ENCODE peak calls at places on chromosomes 4 and X, in four cellular contexts. Q is uterus, P is RWPE1, F is AG10803. V is an unnamed sample.

GRCh38 chr4:150447356-150447755 is 134.6 kb upstream of the MAB21L2 start:
- DNase-seq in P (no peak), F (no peak), Q (no peak), V (no peak)

GRCh38 chr4:25081866-25082471 is 51.2 kb upstream of the LGI2 start:
- DNase-seq in F (no peak), P (no peak), Q (no peak), V (no peak)

GRCh38 chr4:138864961-138865720 is 150.4 kb upstream of the NOCT start:
- DNase-seq in F (no peak), Q (no peak), P (no peak), V (no peak)

GRCh38 chr4:5701971-5702370 is 6.4 kb downstream of the EVC2 start:
- DNase-seq in P (no peak), F (no peak), Q (no peak), V (no peak)

GRCh38 chr4:114867291-114867690 is 246.1 kb downstream of the NDST4 start:
- DNase-seq in Q (no peak), F (no peak), P (no peak), V (no peak)

GRCh38 chr4:20248155-20248558 is 3.5 kb upstream of the SLIT2 start:
- DNase-seq in P (no peak), F (peak; percentile 91), Q (no peak), V (peak; percentile 89)

GRCh38 chr4:150280081-150280950 is 202.1 kb downstream of the DCLK2 start:
- DNase-seq in F (peak; percentile 88), P (peak; percentile 45), Q (no peak), V (peak; percentile 83)

GRCh38 chr4:53055274-53055673 is 193.2 kb downstream of the RASL11B start:
- DNase-seq in P (no peak), Q (no peak), F (peak; percentile 90), V (peak; percentile 27)

DNA sequence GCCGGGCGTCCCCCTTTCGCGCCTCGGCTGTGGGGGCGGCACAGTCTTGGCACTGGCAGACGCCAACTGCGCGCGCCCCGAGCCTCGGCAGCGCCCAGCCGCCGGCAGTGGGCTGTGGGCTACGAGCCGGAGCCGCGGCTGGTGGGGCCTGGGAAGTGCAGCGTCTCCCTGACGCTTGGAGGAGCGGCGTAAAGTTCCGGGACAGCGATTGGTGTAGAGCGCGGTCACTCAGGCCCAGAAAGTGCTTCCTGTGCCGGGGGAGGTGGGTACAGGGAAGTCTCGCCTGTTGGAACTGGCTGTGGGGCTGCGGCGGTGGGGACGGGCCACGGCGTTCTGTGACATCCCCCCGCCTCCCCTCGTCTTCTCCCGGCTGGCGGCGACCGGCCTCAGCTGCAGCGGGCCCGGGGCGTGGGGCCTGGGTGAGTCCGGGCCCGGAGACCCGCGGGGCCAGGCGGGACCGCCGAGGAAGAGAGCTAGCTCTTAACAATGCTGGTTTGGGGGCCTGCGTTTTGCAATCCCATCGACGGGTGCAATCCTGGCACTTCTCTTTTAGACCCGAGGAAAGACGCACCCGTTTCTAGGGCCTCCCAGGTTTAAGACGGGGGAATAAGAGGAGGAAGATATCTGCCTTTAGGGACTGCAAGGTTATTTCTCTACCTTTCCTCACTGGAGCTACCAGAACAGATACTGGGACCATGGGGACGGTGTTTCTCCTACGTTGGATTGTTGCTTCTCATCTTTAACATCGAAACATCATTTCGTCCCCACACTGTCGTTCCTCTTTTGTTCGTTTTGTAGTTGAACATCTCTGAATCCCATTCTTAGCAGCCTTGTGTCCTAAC is at the start of the genes RWDD4 and TRAPPC11:
- DNase-seq in Q (peak; percentile 98), P (peak; percentile 98), F (peak; percentile 99), V (peak; percentile 99)
- TF ChIP-seq CTCF in Q (no peak), P (peak; percentile 14), F (no peak), V (peak; percentile 41)

GRCh38 chrX:135168533-135168932 is 2.7 kb downstream of the CT55 start:
- DNase-seq in Q (no peak), F (no peak), P (no peak), V (no peak)

GRCh38 chrX:135170877-135171519 is at the start of gene CT55:
- DNase-seq in F (no peak), Q (no peak), P (no peak), V (no peak)

DNA sequence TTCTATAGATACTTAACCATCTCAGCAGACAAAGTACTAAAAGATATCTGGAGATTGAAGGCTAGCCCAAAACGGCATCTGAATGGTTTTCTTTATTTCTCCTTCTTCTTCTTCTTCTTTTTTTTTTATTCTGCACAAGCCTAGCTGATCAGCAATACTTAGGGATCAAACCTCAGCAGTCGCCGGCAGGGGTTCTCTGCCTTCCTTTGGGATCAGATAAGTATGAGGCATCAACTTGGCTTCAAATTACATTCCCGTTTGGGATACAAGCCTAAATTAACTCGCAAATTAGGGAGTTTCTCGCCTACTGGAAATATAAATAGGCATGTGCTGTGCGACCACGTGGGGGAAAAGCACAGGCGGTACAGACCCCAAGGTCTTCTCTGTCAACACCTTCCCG is 730 bp downstream of the CT55 start:
- DNase-seq in Q (no peak), P (no peak), F (no peak), V (no peak)
- TF ChIP-seq CTCF in Q (no peak), P (no peak), F (no peak), V (no peak)

GRCh38 chr4:109675843-109676242 is 27.4 kb downstream of the CASP6 start:
- DNase-seq in Q (no peak), F (no peak), P (no peak), V (no peak)

GRCh38 chr4:109673303-109673702 is 29.9 kb downstream of the CASP6 start:
- DNase-seq in Q (no peak), F (no peak), P (no peak), V (no peak)

GRCh38 chr4:109675181-109675580 is 28.1 kb downstream of the CASP6 start:
- DNase-seq in F (no peak), P (no peak), Q (no peak), V (no peak)

GRCh38 chr4:109672173-109672572 is 31.1 kb downstream of the CASP6 start:
- DNase-seq in P (no peak), F (no peak), Q (no peak), V (no peak)

DNA sequence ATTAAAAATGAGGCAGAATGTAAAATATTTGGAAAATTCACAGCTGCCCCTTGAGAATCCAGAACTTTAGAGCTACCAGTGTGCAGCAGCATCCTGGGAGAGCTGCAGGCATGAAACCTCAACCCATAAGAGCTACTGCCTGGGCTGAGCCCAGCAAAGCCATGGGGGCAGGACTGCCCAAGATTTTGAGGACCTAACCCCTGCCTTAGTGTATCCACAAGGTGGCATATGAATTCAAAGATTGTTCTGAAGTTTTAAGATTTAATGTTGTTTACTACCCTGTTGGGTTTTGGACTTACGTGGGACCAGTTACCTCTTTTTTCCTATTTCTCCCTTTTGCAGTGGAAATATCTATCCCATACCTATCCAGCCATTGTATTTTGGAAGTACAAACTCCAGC is 26.4 kb downstream of the CASP6 start:
- DNase-seq in Q (no peak), P (no peak), F (no peak), V (no peak)
- TF ChIP-seq CTCF in Q (no peak), P (no peak), F (no peak), V (peak; percentile 38)

DNA sequence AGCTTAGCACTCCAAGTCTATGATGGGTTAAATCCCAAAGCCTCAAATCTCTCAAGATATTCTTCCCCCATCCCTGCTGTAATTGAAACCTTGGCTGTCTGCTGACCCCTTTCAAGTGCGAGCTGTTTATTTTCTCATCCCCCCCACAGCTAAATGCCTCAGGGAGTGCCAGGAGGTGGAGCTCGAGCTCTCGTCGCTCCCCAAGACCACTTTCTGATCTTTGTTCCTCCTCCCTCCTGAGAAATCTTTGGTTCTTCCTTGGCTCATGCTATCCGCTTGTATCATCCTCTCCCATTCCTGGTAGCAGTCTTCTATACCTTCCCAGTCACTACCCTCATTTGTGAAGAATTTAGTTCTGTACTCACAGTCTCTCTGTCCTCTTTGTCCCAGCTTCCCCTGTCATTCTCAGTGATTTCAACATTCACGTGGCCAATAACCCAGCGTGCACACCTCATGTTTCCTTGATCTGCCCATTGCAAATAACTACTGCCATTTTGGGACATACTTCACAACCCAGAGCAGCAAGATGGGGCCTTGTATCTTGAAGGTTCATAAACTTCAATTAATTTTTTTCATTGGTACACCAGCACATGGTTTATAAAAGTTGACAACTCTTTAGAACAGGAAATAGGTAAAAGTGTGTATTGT is 9.2 kb upstream of the SLC25A43 start:
- DNase-seq in Q (no peak), P (no peak), F (no peak), V (no peak)
- TF ChIP-seq CTCF in Q (no peak), P (no peak), F (no peak), V (no peak)